ENCODE peak calls at places on chromosomes 1 and 21, in ten cellular contexts. L is neuronal stem cell; A is tibial nerve; Y is NT2/D1; J is thoracic aorta; E is cardiac muscle cell; D is naive thymus-derived CD4-positive, alpha-beta T cell; I is mesendoderm; O is effector memory CD4-positive, alpha-beta T cell; K is heart left ventricle. M is an unnamed sample.

GRCh38 chr1:51989582-51990477 is 670 bp downstream of the RAB3B start:
- DNase-seq in L (no peak), A (no peak), Y (no peak), J (no peak), E (no peak), D (no peak), I (peak; percentile 25), O (no peak), K (no peak), M (peak; percentile 87)

GRCh38 chr1:112714313-112715263 is 544 bp downstream of the PPM1J start:
- DNase-seq in L (no peak), A (no peak), Y (no peak), J (no peak), E (peak; percentile 36), D (no peak), I (no peak), O (no peak), K (peak; percentile 64), M (peak; percentile 83)

GRCh38 chr1:31396633-31397351 is 16.2 kb upstream of the SERINC2 start:
- DNase-seq in L (no peak), A (no peak), Y (no peak), J (no peak), E (peak; percentile 87), D (no peak), I (no peak), O (no peak), K (no peak), M (peak; percentile 56)

GRCh38 chr1:201739492-201740085 is 89.4 kb upstream of the IPO9 start:
- DNase-seq in L (no peak), A (no peak), Y (peak; percentile 84), J (no peak), E (peak; percentile 73), D (no peak), I (peak; percentile 90), O (no peak), K (peak; percentile 81), M (peak; percentile 86)

GRCh38 chr21:36882776-36883175 is 83.7 kb downstream of the HLCS start:
- DNase-seq in L (no peak), A (no peak), Y (no peak), J (no peak), E (no peak), D (no peak), I (no peak), O (no peak), K (no peak), M (no peak)

GRCh38 chr1:181028241-181029014 is 5.4 kb upstream of the MR1 start:
- DNase-seq in L (no peak), A (no peak), Y (no peak), J (no peak), E (no peak), D (no peak), I (no peak), O (no peak), K (no peak), M (no peak)

GRCh38 chr1:229798558-229798957 is 172.5 kb downstream of the URB2 start:
- DNase-seq in L (no peak), A (no peak), Y (no peak), J (no peak), E (no peak), D (no peak), I (no peak), O (no peak), K (no peak), M (no peak)

GRCh38 chr1:167824163-167824794 is 89.7 kb downstream of the ADCY10 start:
- DNase-seq in L (no peak), A (no peak), Y (no peak), J (no peak), E (peak; percentile 29), D (no peak), I (no peak), O (no peak), K (no peak), M (no peak)

GRCh38 chr1:26827205-26827604 is 717 bp downstream of the ZDHHC18 start:
- DNase-seq in L (no peak), A (no peak), Y (no peak), J (no peak), E (no peak), D (no peak), I (no peak), O (no peak), K (no peak), M (no peak)

GRCh38 chr1:183821309-183822080 is 16.6 kb downstream of the RGL1 start:
- DNase-seq in L (no peak), A (no peak), Y (no peak), J (no peak), E (no peak), D (no peak), I (no peak), O (no peak), K (no peak), M (no peak)

GRCh38 chr1:155961937-155962336 is 16.4 kb downstream of the ARHGEF2 start:
- DNase-seq in L (no peak), A (no peak), Y (no peak), J (peak; percentile 78), E (peak; percentile 91), D (no peak), I (peak; percentile 82), O (peak; percentile 17), K (peak; percentile 69), M (peak; percentile 68)

GRCh38 chr21:39681257-39681656 is 63.7 kb upstream of the IGSF5 start:
- DNase-seq in L (no peak), A (no peak), Y (no peak), J (no peak), E (peak; percentile 23), D (no peak), I (no peak), O (no peak), K (no peak), M (no peak)

GRCh38 chr1:232367293-232367692 is 262.6 kb downstream of the SIPA1L2 start:
- DNase-seq in L (no peak), A (no peak), Y (no peak), J (no peak), E (no peak), D (no peak), I (peak; percentile 81), O (no peak), K (no peak), M (no peak)

GRCh38 chr1:248804771-248805681 is 20.7 kb downstream of the SH3BP5L start:
- DNase-seq in L (no peak), A (no peak), Y (no peak), J (no peak), E (no peak), D (no peak), I (no peak), O (no peak), K (no peak), M (no peak)
- H3K27me3 ChIP-seq in L (peaks cover 3% of the 10 kb centered on the region), A (no peaks in the 10 kb centered on the region), Y (no peaks in the 10 kb centered on the region), J (no peaks in the 10 kb centered on the region), E (no peaks in the 10 kb centered on the region), D (no peaks in the 10 kb centered on the region), I (no peaks in the 10 kb centered on the region), O (peaks cover 4% of the 10 kb centered on the region), K (peaks cover 5% of the 10 kb centered on the region), M (no peaks in the 10 kb centered on the region)

GRCh38 chr1:223628858-223629257 is 36.6 kb downstream of the CAPN8 start:
- DNase-seq in L (no peak), A (no peak), Y (no peak), J (no peak), E (no peak), D (no peak), I (no peak), O (no peak), K (no peak), M (no peak)

GRCh38 chr1:223631367-223631977 is 34.0 kb downstream of the CAPN8 start:
- DNase-seq in L (no peak), A (no peak), Y (no peak), J (no peak), E (no peak), D (no peak), I (no peak), O (no peak), K (no peak), M (no peak)

GRCh38 chr1:223622132-223622842 is 43.2 kb downstream of the CAPN8 start:
- DNase-seq in L (peak; percentile 29), A (no peak), Y (no peak), J (no peak), E (no peak), D (no peak), I (no peak), O (no peak), K (no peak), M (peak; percentile 33)

GRCh38 chr1:223628233-223628632 is 37.3 kb downstream of the CAPN8 start:
- DNase-seq in L (peak; percentile 44), A (no peak), Y (peak; percentile 52), J (no peak), E (peak; percentile 51), D (peak; percentile 33), I (peak; percentile 79), O (no peak), K (peak; percentile 38), M (peak; percentile 76)
- H3K27me3 ChIP-seq in L (no peaks in the 10 kb centered on the region), A (no peaks in the 10 kb centered on the region), Y (no peaks in the 10 kb centered on the region), J (no peaks in the 10 kb centered on the region), E (no peaks in the 10 kb centered on the region), D (no peaks in the 10 kb centered on the region), I (no peaks in the 10 kb centered on the region), O (no peaks in the 10 kb centered on the region), K (no peaks in the 10 kb centered on the region), M (no peaks in the 10 kb centered on the region)

DNA sequence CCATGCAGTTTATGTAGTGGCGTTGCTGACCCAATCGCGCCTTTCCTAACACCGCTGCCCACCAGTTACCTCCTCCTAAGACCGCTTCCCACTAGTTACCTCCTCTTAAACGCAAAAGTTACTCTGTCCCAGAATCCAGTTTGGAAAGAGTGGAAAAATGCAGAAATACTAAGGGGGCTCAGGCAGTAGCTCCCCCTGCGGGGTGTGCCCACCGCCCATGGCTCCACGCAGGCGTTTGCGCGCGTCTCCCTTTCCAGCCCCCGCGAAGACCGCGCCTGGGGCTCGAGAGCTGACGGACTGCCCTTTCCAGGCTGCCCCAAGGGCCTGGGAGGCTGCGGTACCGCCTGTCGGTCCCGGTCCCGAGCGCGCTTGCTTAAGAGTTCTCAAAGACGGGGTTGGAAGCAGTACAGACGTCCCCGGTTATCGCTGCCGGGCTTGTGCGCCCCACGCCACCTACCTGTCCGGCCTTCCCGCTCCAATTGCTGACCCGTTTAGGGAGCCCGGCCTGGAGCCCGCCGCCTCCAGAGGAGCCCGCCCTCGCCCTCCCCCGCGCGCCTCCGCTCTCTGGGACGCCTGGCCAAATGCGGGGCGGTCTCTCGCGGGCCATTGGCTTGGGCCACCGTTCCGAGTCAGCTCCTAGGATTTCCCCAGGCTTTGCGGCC is 414.1 kb upstream of the ESRRG start:
- DNase-seq in L (peak; percentile 12), A (no peak), Y (no peak), J (no peak), E (no peak), D (no peak), I (peak; percentile 36), O (no peak), K (no peak), M (peak; percentile 76)
- H3K27me3 ChIP-seq in L (peaks cover 98% of the 10 kb centered on the region), A (no peaks in the 10 kb centered on the region), Y (peaks cover 89% of the 10 kb centered on the region), J (peaks cover 14% of the 10 kb centered on the region), E (peaks cover 58% of the 10 kb centered on the region), D (no peaks in the 10 kb centered on the region), I (peaks cover 48% of the 10 kb centered on the region), O (peaks cover 25% of the 10 kb centered on the region), K (peaks cover 82% of the 10 kb centered on the region), M (peaks cover 94% of the 10 kb centered on the region)

DNA sequence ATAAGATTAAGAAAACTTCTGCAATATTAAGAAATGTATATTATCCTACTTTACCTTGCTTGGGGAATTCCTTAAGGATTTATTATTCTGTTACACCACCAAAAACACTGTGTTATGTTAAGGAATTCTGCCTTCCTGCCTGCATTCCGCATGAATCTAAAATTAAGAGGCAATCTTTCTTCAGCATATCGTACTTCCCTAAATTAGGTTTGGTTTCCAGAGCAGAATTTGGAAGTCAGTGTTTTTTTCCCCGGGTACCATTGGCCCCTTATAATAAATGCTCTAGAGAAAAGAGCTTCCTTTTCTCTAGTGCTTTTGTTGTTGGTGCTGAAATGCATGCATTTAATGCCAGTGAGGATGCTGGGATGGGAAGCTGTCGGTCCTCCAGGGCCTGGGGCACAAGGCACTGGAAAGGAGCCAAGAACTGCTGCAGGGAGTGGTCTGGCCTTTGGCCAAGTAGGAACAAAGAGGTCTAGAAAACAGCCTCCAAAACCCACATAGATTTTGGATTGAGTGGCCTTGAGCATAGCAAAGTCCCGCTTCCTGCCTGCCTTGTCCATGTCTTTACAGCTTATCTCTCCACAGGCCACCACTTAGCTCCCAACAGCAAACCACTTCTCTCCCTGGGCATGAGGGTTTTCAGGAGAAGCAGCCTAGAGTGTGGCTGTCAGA is 69.9 kb downstream of the RRAGC start:
- DNase-seq in L (no peak), A (no peak), Y (no peak), J (no peak), E (peak; percentile 14), D (no peak), I (peak; percentile 42), O (no peak), K (no peak), M (no peak)
- H3K27me3 ChIP-seq in L (peaks cover 49% of the 10 kb centered on the region), A (no peaks in the 10 kb centered on the region), Y (no peaks in the 10 kb centered on the region), J (no peaks in the 10 kb centered on the region), E (no peaks in the 10 kb centered on the region), D (peaks cover 3% of the 10 kb centered on the region), I (no peaks in the 10 kb centered on the region), O (peaks cover 8% of the 10 kb centered on the region), K (peaks cover 56% of the 10 kb centered on the region), M (no peaks in the 10 kb centered on the region)